ENCODE peak calls at places on chromosomes 5 and 9, in ten cellular contexts. G, O, S, H, K, F, U, M, V and I are unnamed samples.

GRCh38 chr5:112356178-112356956 is 62.7 kb downstream of the EPB41L4A start:
- DNase-seq in G (no peak), O (no peak), S (no peak), H (no peak), K (no peak), F (no peak), U (no peak), M (no peak), V (no peak), I (no peak)

GRCh38 chr9:37969130-37969529 is 65.2 kb upstream of the SLC25A51 start:
- DNase-seq in G (no peak), O (no peak), S (peak; percentile 80), H (peak; percentile 33), K (no peak), F (no peak), U (peak; percentile 95), M (no peak), V (no peak), I (no peak)

GRCh38 chr5:29379619-29380018 is 1813.9 kb upstream of the CDH6 start:
- DNase-seq in G (no peak), O (no peak), S (no peak), H (no peak), K (no peak), F (no peak), U (no peak), M (no peak), V (no peak), I (no peak)

GRCh38 chr5:143010335-143010734 is 240.2 kb downstream of the ARHGAP26 start:
- DNase-seq in G (peak; percentile 7), O (no peak), S (no peak), H (no peak), K (no peak), F (no peak), U (no peak), M (no peak), V (no peak), I (no peak)

GRCh38 chr5:1517838-1518237 is 5.9 kb downstream of the LPCAT1 start:
- DNase-seq in G (no peak), O (no peak), S (peak; percentile 75), H (no peak), K (peak; percentile 21), F (peak; percentile 5), U (peak; percentile 23), M (no peak), V (peak; percentile 8), I (no peak)

GRCh38 chr9:114174876-114175771 is 19.8 kb downstream of the COL27A1 start:
- DNase-seq in G (no peak), O (no peak), S (peak; percentile 90), H (peak; percentile 86), K (no peak), F (no peak), U (no peak), M (no peak), V (no peak), I (no peak)

GRCh38 chr5:38162625-38163024 is 95.7 kb upstream of the EGFLAM start:
- DNase-seq in G (no peak), O (no peak), S (no peak), H (no peak), K (no peak), F (no peak), U (no peak), M (no peak), V (no peak), I (no peak)

GRCh38 chr5:147558131-147558730 is 48.4 kb upstream of the DPYSL3 start:
- DNase-seq in G (no peak), O (no peak), S (no peak), H (peak; percentile 67), K (no peak), F (no peak), U (no peak), M (no peak), V (no peak), I (no peak)

GRCh38 chr5:36047375-36048160 is 19.1 kb downstream of the UGT3A2 start:
- DNase-seq in G (no peak), O (no peak), S (no peak), H (no peak), K (no peak), F (no peak), U (no peak), M (no peak), V (no peak), I (no peak)

GRCh38 chr9:26331223-26331622 is 561.4 kb downstream of the CAAP1 start:
- DNase-seq in G (no peak), O (no peak), S (no peak), H (no peak), K (no peak), F (no peak), U (no peak), M (no peak), V (no peak), I (no peak)

DNA sequence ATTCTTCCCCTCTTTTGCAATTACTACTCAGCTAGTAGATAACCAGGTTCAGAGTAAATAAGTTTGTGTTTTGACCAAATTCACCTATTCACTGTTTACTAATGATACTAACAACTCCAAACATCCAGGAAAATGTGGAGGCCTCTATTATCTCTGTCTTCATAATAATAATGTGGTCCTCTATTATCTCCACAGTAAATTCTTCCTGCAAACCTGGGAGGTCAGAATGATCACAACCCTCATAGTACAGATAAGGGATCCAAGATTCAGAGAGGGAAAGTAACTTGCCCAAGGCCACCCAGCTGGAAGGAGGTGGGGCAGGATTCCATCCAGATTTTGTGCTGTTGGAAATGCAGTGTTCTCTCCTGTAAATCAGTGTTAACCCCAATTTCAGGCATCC is 9.6 kb upstream of the MSX2 start:
- DNase-seq in G (no peak), O (no peak), S (no peak), H (no peak), K (no peak), F (no peak), U (no peak), M (no peak), V (no peak), I (no peak)
- H3K27me3 ChIP-seq in G (peaks cover 12% of the 10 kb centered on the region), O (peaks cover 30% of the 10 kb centered on the region), S (no peaks in the 10 kb centered on the region), H (peaks cover 62% of the 10 kb centered on the region), K (peaks cover 15% of the 10 kb centered on the region), F (peaks cover 8% of the 10 kb centered on the region), U (peaks cover 99% of the 10 kb centered on the region), M (peaks cover 2% of the 10 kb centered on the region), V (peaks cover 32% of the 10 kb centered on the region), I (peaks cover 89% of the 10 kb centered on the region)

DNA sequence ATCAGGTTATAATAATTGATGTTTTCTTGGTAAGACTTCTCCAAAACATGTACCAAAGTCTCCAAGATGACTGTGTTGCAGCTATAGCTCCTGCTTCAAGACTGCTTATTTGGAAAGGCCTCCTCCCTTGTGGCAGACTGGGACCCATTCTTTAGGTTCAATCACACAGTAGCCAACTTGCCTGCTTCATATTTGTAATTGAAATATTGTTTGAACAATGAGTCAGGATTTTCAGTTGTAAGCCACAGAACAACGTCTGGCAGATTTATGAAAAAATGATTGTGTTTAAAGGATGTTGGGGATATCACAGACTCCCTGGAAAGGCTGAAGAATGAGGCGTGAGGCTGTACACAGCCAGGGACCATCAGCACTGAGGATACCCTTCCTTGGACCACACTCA is 458.9 kb downstream of the MED10 start:
- DNase-seq in G (no peak), O (no peak), S (no peak), H (no peak), K (no peak), F (no peak), U (no peak), M (no peak), V (no peak), I (peak; percentile 59)
- H3K27me3 ChIP-seq in G (no peaks in the 10 kb centered on the region), O (no peaks in the 10 kb centered on the region), S (no peaks in the 10 kb centered on the region), H (no peaks in the 10 kb centered on the region), K (no peaks in the 10 kb centered on the region), F (no peaks in the 10 kb centered on the region), U (no peaks in the 10 kb centered on the region), M (no peaks in the 10 kb centered on the region), V (no peaks in the 10 kb centered on the region), I (peaks cover 19% of the 10 kb centered on the region)

DNA sequence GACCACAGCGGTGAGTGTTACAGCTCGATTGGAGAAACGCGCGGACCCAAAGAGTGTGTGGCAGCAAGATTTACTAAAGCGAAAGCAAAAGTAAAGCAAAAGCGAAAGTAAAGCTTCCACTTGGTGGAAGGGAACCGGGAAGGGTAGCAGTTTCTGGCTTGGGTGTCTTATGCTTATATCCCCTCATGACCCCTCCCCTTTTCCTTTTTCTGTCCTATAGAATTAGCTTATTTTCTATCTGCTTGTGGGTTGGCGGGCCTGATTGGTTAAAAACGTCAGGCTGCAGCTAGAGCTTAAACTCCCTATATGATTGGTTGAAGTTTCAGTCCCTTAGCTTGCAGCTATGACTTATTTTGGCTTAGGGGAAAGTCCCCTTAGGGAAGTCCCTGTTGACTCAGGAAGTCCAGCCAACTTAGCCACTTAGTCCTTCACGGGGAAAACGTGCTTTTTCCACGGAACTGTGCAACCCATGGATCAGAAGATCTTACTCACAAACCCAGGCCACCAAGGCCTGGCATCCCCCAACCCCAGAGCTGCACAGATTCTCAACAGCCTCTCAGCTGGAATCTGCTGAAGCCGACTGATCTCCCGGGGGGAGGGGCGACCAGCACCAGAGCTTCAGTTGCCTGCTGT is 114.2 kb upstream of the ADAMTS16 start:
- DNase-seq in G (no peak), O (no peak), S (no peak), H (no peak), K (no peak), F (no peak), U (no peak), M (peak; percentile 18), V (no peak), I (peak; percentile 32)
- H3K27me3 ChIP-seq in G (no peaks in the 10 kb centered on the region), O (no peaks in the 10 kb centered on the region), S (no peaks in the 10 kb centered on the region), H (no peaks in the 10 kb centered on the region), K (no peaks in the 10 kb centered on the region), F (no peaks in the 10 kb centered on the region), U (no peaks in the 10 kb centered on the region), M (no peaks in the 10 kb centered on the region), V (no peaks in the 10 kb centered on the region), I (peaks cover 43% of the 10 kb centered on the region)

DNA sequence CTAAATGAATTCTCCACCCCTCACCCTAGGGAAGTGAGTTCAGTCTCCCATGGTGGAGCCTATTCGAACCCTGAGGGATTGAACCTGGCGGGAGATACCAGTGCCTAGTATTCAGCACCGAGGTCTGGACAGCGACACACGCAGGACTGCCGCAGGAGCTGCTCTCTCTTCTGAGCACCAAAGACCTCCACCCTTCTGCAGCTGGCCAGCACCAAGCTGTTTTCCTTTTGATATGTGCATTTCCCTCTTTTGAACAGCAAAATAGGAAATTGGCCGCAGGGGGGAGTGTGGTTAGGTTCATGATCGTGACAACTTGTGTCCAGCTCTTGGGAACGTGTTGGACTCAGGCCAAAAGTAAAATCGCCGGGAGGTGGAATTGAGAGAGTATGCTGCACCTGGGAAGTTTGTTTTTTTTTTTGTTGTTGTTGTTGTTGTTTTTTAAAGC is 1.2 kb upstream of the PCSK1 start:
- DNase-seq in G (peak; percentile 5), O (peak; percentile 16), S (peak; percentile 88), H (peak; percentile 90), K (peak; percentile 88), F (no peak), U (peak; percentile 63), M (peak; percentile 68), V (peak; percentile 55), I (peak; percentile 27)
- H3K27me3 ChIP-seq in G (peaks cover 38% of the 10 kb centered on the region), O (peaks cover 72% of the 10 kb centered on the region), S (peaks cover 3% of the 10 kb centered on the region), H (no peaks in the 10 kb centered on the region), K (peaks cover 15% of the 10 kb centered on the region), F (peaks cover 10% of the 10 kb centered on the region), U (peaks cover 59% of the 10 kb centered on the region), M (peaks cover 13% of the 10 kb centered on the region), V (peaks cover 32% of the 10 kb centered on the region), I (peaks cover 20% of the 10 kb centered on the region)